ENCODE peak calls at places on chromosomes 13 and 19, in six cellular contexts. J, L, B, W, M and O are unnamed samples.

GRCh38 chr13:27613623-27614022 is 6.7 kb downstream of the LNX2 start:
- DNase-seq in B (no peak), M (no peak), J (no peak), W (no peak), L (no peak), O (no peak)

GRCh38 chr13:49292742-49293498 is 45.2 kb downstream of the CDADC1 start:
- DNase-seq in W (peak; percentile 70), J (peak; percentile 91), L (no peak), B (peak; percentile 24), M (peak; percentile 65), O (peak; percentile 30)

GRCh38 chr13:98576215-98576945 is 527 bp downstream of the STK24 start:
- DNase-seq in W (no peak), L (peak; percentile 66), M (peak; percentile 67), J (peak; percentile 85), B (no peak), O (no peak)

GRCh38 chr13:91702411-91702810 is 304.0 kb downstream of the GPC5 start:
- DNase-seq in W (no peak), L (no peak), B (no peak), J (no peak), M (no peak), O (no peak)

GRCh38 chr19:8302357-8302691 is 5.8 kb downstream of the CD320 start:
- DNase-seq in J (peak; percentile 74), W (no peak), M (peak; percentile 76), B (no peak), L (no peak), O (no peak)

GRCh38 chr19:46737275-46737654 is 8.6 kb upstream of the FKRP start:
- DNase-seq in M (no peak), B (no peak), J (no peak), L (no peak), W (no peak), O (no peak)

GRCh38 chr13:24254151-24254810 is 55.1 kb upstream of the C1QTNF9 start:
- DNase-seq in M (peak; percentile 37), B (no peak), J (no peak), L (no peak), W (no peak), O (no peak)

GRCh38 chr13:95698047-95698749 is 21.3 kb downstream of the DNAJC3 start:
- DNase-seq in M (no peak), L (peak; percentile 26), W (no peak), J (no peak), B (no peak), O (peak; percentile 51)

GRCh38 chr19:15629003-15629880 is 11.5 kb upstream of the CYP4F3 start:
- DNase-seq in L (peak; percentile 37), J (peak; percentile 94), M (peak; percentile 77), W (peak; percentile 3), B (peak; percentile 4), O (peak; percentile 20)

GRCh38 chr13:99987180-99988047 is 5.8 kb downstream of the ZIC2 start:
- DNase-seq in M (no peak), L (no peak), W (no peak), J (peak; percentile 66), B (no peak), O (no peak)

GRCh38 chr19:3163230-3163886 is 15.2 kb upstream of the S1PR4 start:
- DNase-seq in W (no peak), M (peak; percentile 67), J (peak; percentile 89), B (no peak), L (peak; percentile 96), O (no peak)

GRCh38 chr13:29165840-29166239 is 345.7 kb downstream of the MTUS2 start:
- DNase-seq in W (no peak), J (no peak), B (no peak), L (no peak), M (no peak), O (peak; percentile 24)

GRCh38 chr19:2766594-2767372 is 16.3 kb downstream of the SGTA start:
- DNase-seq in B (no peak), W (no peak), L (no peak), M (no peak), J (no peak), O (no peak)

GRCh38 chr13:60178327-60178726 is 14.6 kb upstream of the DIAPH3 start:
- DNase-seq in J (no peak), M (no peak), B (no peak), W (no peak), L (no peak), O (no peak)

GRCh38 chr13:46374710-46375109 is 12.3 kb downstream of the RUBCNL start:
- DNase-seq in W (no peak), M (no peak), J (no peak), L (no peak), B (no peak), O (no peak)

GRCh38 chr13:68369739-68370138 is 1139.6 kb upstream of the PCDH9 start:
- DNase-seq in B (no peak), J (no peak), W (no peak), L (peak; percentile 9), M (no peak), O (peak; percentile 38)

GRCh38 chr13:41244555-41244954 is 18.8 kb downstream of the MTRF1 start:
- DNase-seq in B (no peak), J (no peak), W (no peak), M (no peak), L (no peak), O (no peak)

GRCh38 chr19:45467115-45467455 is 711 bp upstream of the FOSB start:
- DNase-seq in L (peak; percentile 7), M (no peak), J (no peak), W (no peak), B (no peak), O (no peak)

GRCh38 chr19:10224337-10224736 is 6.8 kb downstream of the S1PR2 start:
- DNase-seq in M (no peak), B (no peak), L (no peak), J (peak; percentile 77), W (no peak), O (no peak)

GRCh38 chr19:2180881-2181617 is 17.3 kb downstream of the DOT1L start:
- DNase-seq in L (no peak), B (no peak), J (no peak), W (no peak), M (no peak), O (no peak)

GRCh38 chr13:110119943-110120905 is 186.7 kb downstream of the COL4A1 start:
- DNase-seq in W (no peak), L (no peak), B (no peak), J (no peak), M (no peak), O (peak; percentile 54)

GRCh38 chr13:29908411-29908810 is 58.0 kb upstream of the UBL3 start:
- DNase-seq in W (no peak), J (no peak), L (no peak), B (no peak), M (no peak), O (no peak)